ENCODE peak calls at places on chromosomes 12 and 14, in six cellular contexts. One of them, this sample, is unnamed.

GRCh38 chr12:3446235-3446634 is 44.8 kb upstream of the PRMT8 start:
- DNase-seq in NCI-H1694: no peak
- DNase-seq in type B pancreatic cell: no peak
- DNase-seq in AG08395: no peak
- DNase-seq in iris pigment epithelial cell: no peak
- DNase-seq in WERI-Rb-1: no peak
- DNase-seq in this sample: no peak

GRCh38 chr12:46260913-46261476 is 7.8 kb downstream of the SLC38A1 start:
- DNase-seq in WERI-Rb-1: no peak
- DNase-seq in NCI-H1694: no peak
- DNase-seq in type B pancreatic cell: no peak
- DNase-seq in AG08395: no peak
- DNase-seq in iris pigment epithelial cell: no peak
- DNase-seq in this sample: peak

GRCh38 chr12:29691146-29691854 is 92.4 kb downstream of the TMTC1 start:
- DNase-seq in iris pigment epithelial cell: no peak
- DNase-seq in AG08395: no peak
- DNase-seq in WERI-Rb-1: no peak
- DNase-seq in type B pancreatic cell: no peak
- DNase-seq in NCI-H1694: no peak
- DNase-seq in this sample: peak

GRCh38 chr12:1614360-1614759 is 14.7 kb upstream of the WNT5B start:
- DNase-seq in AG08395: no peak
- DNase-seq in WERI-Rb-1: no peak
- DNase-seq in NCI-H1694: no peak
- DNase-seq in iris pigment epithelial cell: no peak
- DNase-seq in type B pancreatic cell: no peak
- DNase-seq in this sample: no peak

GRCh38 chr12:75483411-75483810 is 2.9 kb downstream of the GLIPR1 start:
- DNase-seq in WERI-Rb-1: no peak
- DNase-seq in type B pancreatic cell: no peak
- DNase-seq in iris pigment epithelial cell: no peak
- DNase-seq in NCI-H1694: no peak
- DNase-seq in AG08395: no peak
- DNase-seq in this sample: no peak

GRCh38 chr14:71725802-71726638 is 206.2 kb upstream of the RGS6 start:
- DNase-seq in AG08395: peak
- DNase-seq in WERI-Rb-1: no peak
- DNase-seq in type B pancreatic cell: no peak
- DNase-seq in iris pigment epithelial cell: peak
- DNase-seq in NCI-H1694: no peak
- DNase-seq in this sample: no peak

GRCh38 chr14:102891556-102891955 is 30.9 kb upstream of the AMN start:
- DNase-seq in iris pigment epithelial cell: peak
- DNase-seq in NCI-H1694: no peak
- DNase-seq in WERI-Rb-1: no peak
- DNase-seq in AG08395: peak
- DNase-seq in type B pancreatic cell: no peak
- DNase-seq in this sample: no peak

GRCh38 chr12:89768586-89769482 is 60.2 kb upstream of the ATP2B1 start:
- DNase-seq in iris pigment epithelial cell: peak
- DNase-seq in WERI-Rb-1: no peak
- DNase-seq in type B pancreatic cell: no peak
- DNase-seq in AG08395: peak
- DNase-seq in NCI-H1694: no peak
- DNase-seq in this sample: peak

GRCh38 chr12:39332661-39333175 is 110.2 kb downstream of the KIF21A start:
- DNase-seq in type B pancreatic cell: no peak
- DNase-seq in WERI-Rb-1: no peak
- DNase-seq in NCI-H1694: no peak
- DNase-seq in AG08395: no peak
- DNase-seq in iris pigment epithelial cell: no peak
- DNase-seq in this sample: no peak

GRCh38 chr12:12992418-12993175 is 7.5 kb downstream of the HEBP1 start:
- DNase-seq in WERI-Rb-1: no peak
- DNase-seq in iris pigment epithelial cell: peak
- DNase-seq in type B pancreatic cell: no peak
- DNase-seq in NCI-H1694: no peak
- DNase-seq in AG08395: peak
- DNase-seq in this sample: no peak

GRCh38 chr14:106051790-106052189 is 525.4 kb downstream of the TMEM121 start:
- DNase-seq in type B pancreatic cell: no peak
- DNase-seq in AG08395: no peak
- DNase-seq in NCI-H1694: no peak
- DNase-seq in WERI-Rb-1: no peak
- DNase-seq in iris pigment epithelial cell: no peak
- DNase-seq in this sample: no peak

GRCh38 chr14:55274144-55274543 is 2.9 kb downstream of the FBXO34 start:
- DNase-seq in iris pigment epithelial cell: no peak
- DNase-seq in NCI-H1694: peak
- DNase-seq in AG08395: no peak
- DNase-seq in type B pancreatic cell: no peak
- DNase-seq in WERI-Rb-1: no peak
- DNase-seq in this sample: no peak

GRCh38 chr12:7602287-7602686 is 63.4 kb downstream of the APOBEC1 start:
- DNase-seq in WERI-Rb-1: no peak
- DNase-seq in NCI-H1694: no peak
- DNase-seq in AG08395: peak
- DNase-seq in iris pigment epithelial cell: peak
- DNase-seq in type B pancreatic cell: no peak
- DNase-seq in this sample: no peak

GRCh38 chr14:102544745-102545460 is 35.3 kb upstream of the ANKRD9 start:
- DNase-seq in iris pigment epithelial cell: no peak
- DNase-seq in NCI-H1694: no peak
- DNase-seq in AG08395: no peak
- DNase-seq in WERI-Rb-1: peak
- DNase-seq in type B pancreatic cell: no peak
- DNase-seq in this sample: no peak

GRCh38 chr12:49108958-49109404 is 1.7 kb downstream of the LMBR1L start:
- DNase-seq in NCI-H1694: no peak
- DNase-seq in iris pigment epithelial cell: peak
- DNase-seq in type B pancreatic cell: no peak
- DNase-seq in AG08395: peak
- DNase-seq in WERI-Rb-1: peak
- DNase-seq in this sample: peak

GRCh38 chr12:92745874-92746553 is 43.2 kb downstream of the PLEKHG7 start:
- DNase-seq in NCI-H1694: no peak
- DNase-seq in WERI-Rb-1: no peak
- DNase-seq in type B pancreatic cell: no peak
- DNase-seq in AG08395: peak
- DNase-seq in iris pigment epithelial cell: peak
- DNase-seq in this sample: peak

GRCh38 chr12:108643941-108644742 is 10.4 kb upstream of the SELPLG start:
- DNase-seq in AG08395: peak
- DNase-seq in type B pancreatic cell: no peak
- DNase-seq in iris pigment epithelial cell: no peak
- DNase-seq in WERI-Rb-1: no peak
- DNase-seq in NCI-H1694: no peak
- DNase-seq in this sample: no peak

GRCh38 chr12:112370156-112370555 is 12.1 kb downstream of the HECTD4 start:
- DNase-seq in WERI-Rb-1: no peak
- DNase-seq in AG08395: no peak
- DNase-seq in type B pancreatic cell: no peak
- DNase-seq in iris pigment epithelial cell: no peak
- DNase-seq in NCI-H1694: no peak
- DNase-seq in this sample: no peak

GRCh38 chr14:75442642-75443041 is 14.8 kb downstream of the JDP2 start:
- DNase-seq in WERI-Rb-1: no peak
- DNase-seq in iris pigment epithelial cell: peak
- DNase-seq in AG08395: peak
- DNase-seq in NCI-H1694: no peak
- DNase-seq in type B pancreatic cell: no peak
- DNase-seq in this sample: peak

GRCh38 chr14:99758121-99758871 is 34.9 kb upstream of the EML1 start:
- DNase-seq in type B pancreatic cell: no peak
- DNase-seq in WERI-Rb-1: no peak
- DNase-seq in NCI-H1694: no peak
- DNase-seq in iris pigment epithelial cell: peak
- DNase-seq in AG08395: peak
- DNase-seq in this sample: peak

GRCh38 chr12:7555752-7556151 is 52.2 kb upstream of the CD163 start:
- DNase-seq in type B pancreatic cell: no peak
- DNase-seq in WERI-Rb-1: no peak
- DNase-seq in iris pigment epithelial cell: peak
- DNase-seq in NCI-H1694: no peak
- DNase-seq in AG08395: peak
- DNase-seq in this sample: no peak

GRCh38 chr14:88950069-88950468 is 125.6 kb downstream of the TTC8 start:
- DNase-seq in type B pancreatic cell: no peak
- DNase-seq in WERI-Rb-1: no peak
- DNase-seq in iris pigment epithelial cell: no peak
- DNase-seq in NCI-H1694: no peak
- DNase-seq in AG08395: no peak
- DNase-seq in this sample: peak

GRCh38 chr12:62893276-62893675 is 41.7 kb downstream of the PPM1H start:
- DNase-seq in AG08395: no peak
- DNase-seq in NCI-H1694: no peak
- DNase-seq in WERI-Rb-1: no peak
- DNase-seq in iris pigment epithelial cell: no peak
- DNase-seq in type B pancreatic cell: no peak
- DNase-seq in this sample: no peak

GRCh38 chr12:100138048-100138907 is 4.4 kb downstream of the BLTP3B start:
- DNase-seq in WERI-Rb-1: no peak
- DNase-seq in type B pancreatic cell: no peak
- DNase-seq in AG08395: no peak
- DNase-seq in NCI-H1694: no peak
- DNase-seq in iris pigment epithelial cell: peak
- DNase-seq in this sample: no peak

GRCh38 chr14:86364634-86365033 is 834.7 kb downstream of the FLRT2 start:
- DNase-seq in NCI-H1694: no peak
- DNase-seq in type B pancreatic cell: no peak
- DNase-seq in AG08395: no peak
- DNase-seq in WERI-Rb-1: no peak
- DNase-seq in iris pigment epithelial cell: no peak
- DNase-seq in this sample: no peak

GRCh38 chr12:88520436-88520820 is 59.8 kb downstream of the KITLG start:
- DNase-seq in NCI-H1694: no peak
- DNase-seq in type B pancreatic cell: no peak
- DNase-seq in iris pigment epithelial cell: no peak
- DNase-seq in AG08395: peak
- DNase-seq in WERI-Rb-1: no peak
- DNase-seq in this sample: no peak

GRCh38 chr14:72613196-72613974 is 280.5 kb downstream of the DPF3 start:
- DNase-seq in type B pancreatic cell: peak
- DNase-seq in iris pigment epithelial cell: peak
- DNase-seq in WERI-Rb-1: no peak
- DNase-seq in AG08395: no peak
- DNase-seq in NCI-H1694: no peak
- DNase-seq in this sample: no peak

GRCh38 chr14:25103261-25103660 is 53.3 kb upstream of the STXBP6 start:
- DNase-seq in iris pigment epithelial cell: no peak
- DNase-seq in type B pancreatic cell: no peak
- DNase-seq in AG08395: no peak
- DNase-seq in NCI-H1694: no peak
- DNase-seq in WERI-Rb-1: no peak
- DNase-seq in this sample: no peak

GRCh38 chr14:73741876-73742519 is 27.8 kb upstream of the PNMA1 start:
- DNase-seq in AG08395: no peak
- DNase-seq in type B pancreatic cell: no peak
- DNase-seq in WERI-Rb-1: no peak
- DNase-seq in NCI-H1694: no peak
- DNase-seq in iris pigment epithelial cell: no peak
- DNase-seq in this sample: peak

GRCh38 chr14:94213021-94213420 is 38.9 kb downstream of the PPP4R4 start:
- DNase-seq in iris pigment epithelial cell: peak
- DNase-seq in NCI-H1694: no peak
- DNase-seq in WERI-Rb-1: no peak
- DNase-seq in AG08395: peak
- DNase-seq in type B pancreatic cell: no peak
- DNase-seq in this sample: no peak

GRCh38 chr12:1630081-1630826 is 1.2 kb downstream of the WNT5B start:
- DNase-seq in AG08395: peak
- DNase-seq in WERI-Rb-1: no peak
- DNase-seq in NCI-H1694: peak
- DNase-seq in type B pancreatic cell: no peak
- DNase-seq in iris pigment epithelial cell: no peak
- DNase-seq in this sample: peak

GRCh38 chr12:71972441-71973074 is 33.9 kb downstream of the TPH2 start:
- DNase-seq in NCI-H1694: no peak
- DNase-seq in AG08395: no peak
- DNase-seq in iris pigment epithelial cell: no peak
- DNase-seq in type B pancreatic cell: no peak
- DNase-seq in WERI-Rb-1: no peak
- DNase-seq in this sample: no peak

GRCh38 chr14:68789002-68789797 is 3.7 kb downstream of the ZFP36L1 start:
- DNase-seq in type B pancreatic cell: peak
- DNase-seq in AG08395: peak
- DNase-seq in NCI-H1694: peak
- DNase-seq in WERI-Rb-1: peak
- DNase-seq in iris pigment epithelial cell: peak
- DNase-seq in this sample: peak

GRCh38 chr12:2288001-2288400 is 235.2 kb downstream of the CACNA1C start:
- DNase-seq in WERI-Rb-1: no peak
- DNase-seq in iris pigment epithelial cell: peak
- DNase-seq in AG08395: peak
- DNase-seq in NCI-H1694: no peak
- DNase-seq in type B pancreatic cell: no peak
- DNase-seq in this sample: no peak